ENCODE peak calls at places on chromosomes 1 and 21, in six cellular contexts. Y, V, I, W, B and S are unnamed samples. For H3K27me3, the result is how much of the 10 kb centered on the place peaks cover.

GRCh38 chr1:10629091-10629815 is 154.5 kb downstream of the PEX14 start:
- DNase-seq in Y (no peak), V (no peak), I (no peak), W (peak), B (peak), S (no peak)

GRCh38 chr1:115873184-115873583 is 32.3 kb upstream of the NHLH2 start:
- DNase-seq in Y (no peak), V (no peak), I (no peak), W (no peak), B (no peak), S (no peak)

GRCh38 chr1:182114627-182115023 is 53.1 kb upstream of the ZNF648 start:
- DNase-seq in Y (no peak), V (no peak), I (peak), W (no peak), B (no peak), S (no peak)

GRCh38 chr1:187928717-187929116 is 1100.0 kb downstream of the PLA2G4A start:
- DNase-seq in Y (no peak), V (no peak), I (no peak), W (no peak), B (no peak), S (no peak)

GRCh38 chr1:100308777-100309176 is 42.8 kb downstream of the RTCA start:
- DNase-seq in Y (no peak), V (no peak), I (no peak), W (no peak), B (no peak), S (no peak)

GRCh38 chr1:62687903-62688686 is at the start of gene DOCK7:
- DNase-seq in Y (peak), V (peak), I (peak), W (peak), B (peak), S (no peak)

GRCh38 chr1:13766906-13767564 is 67.0 kb downstream of the PRDM2 start:
- DNase-seq in Y (no peak), V (no peak), I (no peak), W (no peak), B (no peak), S (no peak)

GRCh38 chr1:111843177-111843576 is 87.5 kb downstream of the DDX20 start:
- DNase-seq in Y (no peak), V (no peak), I (no peak), W (no peak), B (no peak), S (no peak)

GRCh38 chr1:42966688-42967609 is 8.3 kb upstream of the SLC2A1 start:
- DNase-seq in Y (peak), V (no peak), I (peak), W (peak), B (no peak), S (no peak)

GRCh38 chr1:243706563-243706962 is 143.5 kb downstream of the AKT3 start:
- DNase-seq in Y (no peak), V (no peak), I (no peak), W (no peak), B (no peak), S (no peak)

GRCh38 chr1:243712242-243712641 is 137.8 kb downstream of the AKT3 start:
- DNase-seq in Y (no peak), V (no peak), I (no peak), W (no peak), B (no peak), S (no peak)

GRCh38 chr1:243705585-243705984 is 144.5 kb downstream of the AKT3 start:
- DNase-seq in Y (no peak), V (no peak), I (no peak), W (no peak), B (no peak), S (no peak)

GRCh38 chr1:243710467-243710866 is 139.6 kb downstream of the AKT3 start:
- DNase-seq in Y (no peak), V (no peak), I (no peak), W (no peak), B (no peak), S (no peak)

GRCh38 chr1:243708210-243708609 is 141.8 kb downstream of the AKT3 start:
- DNase-seq in Y (no peak), V (no peak), I (no peak), W (no peak), B (no peak), S (no peak)
- TF ChIP-seq CTCF in Y (peak), V (no peak), I (no peak), W (no peak), B (peak), S (no peak)

GRCh38 chr1:223142795-223143759 is at the start of gene TLR5:
- DNase-seq in Y (peak), V (peak), I (peak), W (peak), B (peak), S (peak)
- TF ChIP-seq POLR2A in Y (peak), V (no peak), I (peak), W (no peak), B (no peak), S (no peak)

DNA sequence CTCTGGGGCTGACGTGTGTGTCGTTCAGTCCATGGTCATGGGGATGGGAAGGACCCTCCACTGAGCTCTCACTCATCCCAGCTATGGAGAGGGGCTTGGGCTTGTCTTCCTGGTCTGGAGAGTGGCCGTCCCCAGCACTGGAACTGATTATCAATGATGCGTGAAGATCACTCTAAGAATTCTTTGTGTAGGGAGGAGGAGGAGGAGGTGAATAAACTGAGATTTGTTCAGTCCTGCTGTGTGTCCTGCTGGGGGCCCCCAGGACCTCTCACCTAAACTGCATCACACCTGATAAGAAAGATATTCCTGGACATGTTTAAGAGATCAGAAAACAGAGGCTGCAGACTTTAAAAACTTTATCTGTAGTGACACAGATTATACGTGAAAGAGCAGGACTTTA is 21.2 kb downstream of the RHOU start:
- DNase-seq in Y (no peak), V (no peak), I (no peak), W (no peak), B (no peak), S (no peak)
- H3K27me3 ChIP-seq in Y (under half), V (under half), I (under half), W (under half), B (under half), S (under half)

DNA sequence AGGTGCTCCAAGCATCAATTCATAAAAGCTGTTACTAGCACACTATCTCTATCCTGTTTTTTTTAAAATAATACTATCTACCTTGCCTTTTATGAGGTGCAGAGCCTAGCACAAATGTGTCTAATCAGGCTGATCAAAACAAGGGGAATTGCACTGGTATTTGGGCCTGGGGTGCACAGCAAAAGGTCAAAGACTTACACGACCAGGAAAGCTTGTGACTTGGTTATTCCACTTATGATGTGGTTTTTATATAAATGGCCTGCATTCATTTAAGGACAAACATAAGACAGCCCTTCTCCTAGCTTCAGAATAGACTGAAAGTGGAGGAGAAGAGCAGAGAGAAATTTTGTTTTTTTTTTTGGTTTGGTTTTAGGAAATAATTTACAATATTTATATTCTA is 98.4 kb upstream of the SGIP1 start:
- DNase-seq in Y (no peak), V (no peak), I (no peak), W (no peak), B (no peak), S (no peak)
- TF ChIP-seq CTCF in Y (no peak), V (no peak), I (no peak), W (no peak), B (no peak), S (no peak)

GRCh38 chr21:42975886-42976608 is 1.7 kb downstream of the PKNOX1 start:
- DNase-seq in Y (no peak), V (no peak), I (no peak), W (peak), B (no peak), S (no peak)
- TF ChIP-seq POLR2A in Y (no peak), V (no peak), I (peak), W (no peak), B (no peak), S (no peak)

GRCh38 chr1:213613549-213613948 is 374.2 kb upstream of the PROX1 start:
- DNase-seq in Y (no peak), V (no peak), I (no peak), W (no peak), B (no peak), S (no peak)
- H3K27me3 ChIP-seq in Y (under half), V (under half), I (under half), W (under half), B (under half), S (under half)

GRCh38 chr1:117605811-117606607 is at the start of gene TENT5C:
- DNase-seq in Y (peak), V (peak), I (peak), W (peak), B (peak), S (peak)
- TF ChIP-seq CTCF in Y (no peak), V (no peak), I (no peak), W (no peak), B (no peak), S (no peak)